ENCODE peak calls at places on chromosome 21, in nine cellular contexts. H is left ventricle myocardium inferior, A is body of pancreas, J is neuronal stem cell, L is transverse colon, O is psoas muscle, I is lower lobe of right lung, Z is RWPE1, K is mesendoderm. M is an unnamed sample.

GRCh38 chr21:34801519-34802132 is 132.8 kb downstream of the CLIC6 start:
- DNase-seq in J (no peak), Z (no peak), O (no peak), A (no peak), I (no peak), K (peak), H (no peak), L (no peak), M (no peak)

GRCh38 chr21:44911384-44912157 is 9.1 kb downstream of the ITGB2 start:
- DNase-seq in L (peak), I (peak), J (no peak), Z (no peak), H (peak), A (peak), K (no peak), O (peak), M (no peak)

GRCh38 chr21:46229133-46229922 is 754 bp upstream of the LSS start:
- DNase-seq in K (peak), I (peak), H (no peak), Z (peak), O (no peak), L (no peak), J (peak), A (peak), M (no peak)

GRCh38 chr21:32719085-32719484 is 8.7 kb downstream of the SYNJ1 start:
- DNase-seq in I (no peak), J (no peak), K (no peak), Z (no peak), H (no peak), L (no peak), A (no peak), O (no peak), M (no peak)

GRCh38 chr21:31316072-31316471 is 28.0 kb downstream of the TIAM1 start:
- DNase-seq in O (no peak), I (no peak), Z (no peak), H (no peak), L (no peak), K (no peak), J (no peak), A (no peak), M (no peak)

GRCh38 chr21:23811802-23812201 is 1795.5 kb downstream of the MRPL39 start:
- DNase-seq in A (no peak), L (no peak), H (no peak), Z (no peak), J (no peak), I (no peak), K (no peak), O (no peak), M (no peak)

GRCh38 chr21:45511007-45511406 is 31.2 kb downstream of the SLC19A1 start:
- DNase-seq in H (peak), A (no peak), J (no peak), I (peak), O (peak), Z (no peak), L (no peak), K (no peak), M (no peak)

GRCh38 chr21:31873696-31874599 is 1.1 kb downstream of the HUNK start:
- DNase-seq in K (peak), O (peak), I (peak), J (peak), A (peak), L (peak), H (peak), Z (no peak), M (no peak)

GRCh38 chr21:32306021-32306780 is 7.5 kb downstream of the MRAP start:
- DNase-seq in A (no peak), I (no peak), J (peak), K (peak), L (no peak), H (no peak), O (no peak), Z (no peak), M (no peak)

GRCh38 chr21:43343992-43344886 is 82.7 kb downstream of the SIK1 start:
- DNase-seq in H (no peak), O (no peak), K (no peak), I (peak), Z (no peak), J (no peak), A (peak), L (no peak), M (no peak)

GRCh38 chr21:43726686-43727570 is 8.0 kb downstream of the PDXK start:
- DNase-seq in J (no peak), O (peak), I (peak), A (no peak), K (no peak), L (no peak), Z (no peak), H (peak), M (no peak)

GRCh38 chr21:14116080-14116481 is 94.7 kb downstream of the LIPI start:
- DNase-seq in I (no peak), A (no peak), O (no peak), J (no peak), L (no peak), H (no peak), K (no peak), Z (no peak), M (no peak)

GRCh38 chr21:44845418-44846200 is 27.7 kb upstream of the SUMO3 start:
- DNase-seq in J (peak), Z (peak), K (peak), A (peak), O (peak), H (peak), L (peak), I (peak), M (no peak)

GRCh38 chr21:33843216-33843615 is 72.4 kb downstream of the ATP5PO start:
- DNase-seq in A (no peak), J (no peak), I (no peak), H (no peak), L (no peak), O (peak), Z (no peak), K (no peak), M (no peak)

GRCh38 chr21:44368711-44369446 is 15.5 kb downstream of the TRPM2 start:
- DNase-seq in O (no peak), H (no peak), L (no peak), Z (no peak), A (no peak), K (peak), J (no peak), I (no peak), M (no peak)

GRCh38 chr21:35027558-35028450 is 21.3 kb downstream of the RUNX1 start:
- DNase-seq in Z (no peak), L (no peak), I (no peak), K (no peak), A (no peak), O (no peak), J (no peak), H (no peak), M (no peak)

GRCh38 chr21:44893278-44893556 is 19.7 kb upstream of the PTTG1IP start:
- DNase-seq in H (no peak), J (no peak), O (no peak), A (no peak), L (no peak), Z (no peak), I (no peak), K (no peak), M (no peak)

GRCh38 chr21:39334611-39335010 is 14.3 kb downstream of the HMGN1 start:
- DNase-seq in Z (no peak), L (no peak), K (no peak), I (no peak), O (no peak), J (no peak), A (no peak), H (no peak), M (no peak)
- H3K27ac ChIP-seq in Z (no peak), L (no peak), K (no peak), I (no peak), O (no peak), J (no peak), A (no peak), H (no peak), M (no peak)

GRCh38 chr21:41422546-41423372 is 3.3 kb upstream of the MX1 start:
- DNase-seq in J (no peak), O (no peak), A (no peak), H (no peak), K (no peak), I (no peak), Z (no peak), L (no peak), M (no peak)

GRCh38 chr21:41419921-41420862 is 5.8 kb upstream of the MX1 start:
- DNase-seq in A (peak), I (peak), L (peak), K (peak), Z (peak), O (peak), J (peak), H (peak), M (peak)

GRCh38 chr21:41418393-41418792 is 7.6 kb upstream of the MX1 start:
- DNase-seq in A (no peak), O (no peak), L (no peak), I (no peak), H (no peak), Z (no peak), K (no peak), J (no peak), M (no peak)

DNA sequence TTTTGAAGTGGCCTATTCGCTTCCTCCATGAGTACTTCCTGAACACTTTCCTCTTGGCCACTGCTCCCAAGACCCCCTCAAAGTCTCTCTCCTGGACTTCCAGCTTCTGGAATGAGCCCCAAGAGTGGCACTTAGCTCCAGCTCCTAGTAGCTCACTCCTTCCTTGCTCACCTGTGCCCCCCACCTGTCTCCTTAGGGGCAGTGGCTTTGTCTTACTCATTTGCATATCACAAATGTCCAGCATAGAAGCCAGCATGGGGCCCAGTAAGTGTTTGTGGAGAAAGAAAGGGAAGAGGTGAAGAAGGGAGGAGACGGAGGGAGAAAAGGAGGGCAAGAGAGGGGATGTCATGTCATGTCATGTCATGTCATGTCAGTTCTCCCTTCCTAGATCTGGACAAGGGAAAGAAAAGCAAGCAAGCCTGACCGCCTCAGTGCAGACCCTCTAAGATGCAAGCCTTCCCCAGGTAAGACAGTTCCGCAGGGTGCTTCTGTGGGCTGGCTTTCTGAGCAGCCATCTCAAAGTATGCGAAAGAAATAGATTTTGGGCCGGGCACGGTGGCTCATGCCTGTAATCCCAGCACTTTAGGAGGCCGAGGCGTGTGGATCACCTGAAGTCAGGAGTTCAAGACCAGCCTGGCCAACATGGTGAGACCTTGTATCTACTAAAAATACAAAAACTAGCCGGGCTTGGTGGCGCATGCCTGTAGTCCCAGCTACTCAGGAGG is 6.9 kb upstream of the MX1 start:
- DNase-seq in O (no peak), L (no peak), H (no peak), Z (no peak), K (no peak), J (no peak), A (no peak), I (no peak), M (no peak)
- H3K27ac ChIP-seq in O (no peak), L (peak), H (peak), Z (peak), K (no peak), J (no peak), A (peak), I (peak), M (no peak)

GRCh38 chr21:16194851-16195251 is 465.1 kb downstream of the USP25 start:
- DNase-seq in I (no peak), J (no peak), Z (no peak), O (no peak), A (no peak), L (no peak), H (no peak), K (no peak), M (no peak)
- H3K27ac ChIP-seq in I (peak), J (peak), Z (no peak), O (peak), A (no peak), L (peak), H (peak), K (peak), M (peak)

GRCh38 chr21:28804089-28804670 is 188.5 kb downstream of the LTN1 start:
- DNase-seq in I (no peak), A (no peak), Z (no peak), O (no peak), K (no peak), J (no peak), H (no peak), L (no peak), M (no peak)
- H3K27ac ChIP-seq in I (peak), A (no peak), Z (no peak), O (no peak), K (no peak), J (no peak), H (peak), L (peak), M (no peak)

DNA sequence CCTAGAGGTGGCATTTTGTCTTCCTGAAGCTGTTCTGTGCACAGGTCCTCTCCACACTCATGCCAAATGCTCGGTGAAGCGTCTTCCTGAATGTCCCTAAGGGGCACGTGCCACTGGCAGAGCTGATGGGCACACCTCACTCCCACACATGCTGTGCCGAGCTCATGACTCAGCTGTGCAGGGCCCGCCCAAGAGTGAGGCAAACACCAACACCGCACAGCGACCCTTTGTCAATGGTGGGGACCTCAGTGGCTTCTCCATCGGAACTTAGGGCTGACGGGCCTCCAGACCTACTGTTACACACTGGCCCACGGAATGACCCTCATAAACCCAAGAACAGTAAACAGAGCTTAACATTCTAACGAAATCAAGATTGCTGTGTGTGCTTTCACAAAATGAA is 89.2 kb downstream of the SIM2 start:
- DNase-seq in L (peak), Z (peak), H (no peak), K (no peak), A (no peak), O (no peak), J (no peak), I (peak), M (no peak)
- H3K27ac ChIP-seq in L (peak), Z (peak), H (no peak), K (no peak), A (no peak), O (no peak), J (no peak), I (no peak), M (no peak)